ENCODE peak calls at places on chromosomes 6 and 20, in seven cellular contexts. One of them, this sample, is unnamed.

GRCh38 chr6:7389162-7389450 is 436 bp downstream of the CAGE1 start:
- DNase-seq in B cell: no peak
- DNase-seq in CD4-positive, alpha-beta T cell: no peak
- DNase-seq in spleen: no peak
- DNase-seq in omental fat pad: peak; percentile 56
- DNase-seq in MCF 10A: peak; percentile 85
- DNase-seq in GM13976: no peak
- DNase-seq in this sample: no peak

GRCh38 chr6:34953084-34954025 is 64.3 kb downstream of the ANKS1A start:
- DNase-seq in omental fat pad: no peak
- DNase-seq in CD4-positive, alpha-beta T cell: no peak
- DNase-seq in B cell: no peak
- DNase-seq in GM13976: no peak
- DNase-seq in MCF 10A: peak; percentile 62
- DNase-seq in spleen: no peak
- DNase-seq in this sample: no peak

GRCh38 chr6:41462980-41463930 is 82.9 kb upstream of the FOXP4 start:
- DNase-seq in B cell: peak; percentile 58
- DNase-seq in GM13976: peak; percentile 81
- DNase-seq in omental fat pad: peak; percentile 43
- DNase-seq in CD4-positive, alpha-beta T cell: no peak
- DNase-seq in MCF 10A: peak; percentile 68
- DNase-seq in spleen: no peak
- DNase-seq in this sample: no peak

GRCh38 chr6:141483561-141484061 is 649.1 kb upstream of the GJE1 start:
- DNase-seq in spleen: no peak
- DNase-seq in GM13976: peak; percentile 40
- DNase-seq in CD4-positive, alpha-beta T cell: peak; percentile 28
- DNase-seq in omental fat pad: no peak
- DNase-seq in MCF 10A: peak; percentile 73
- DNase-seq in B cell: peak; percentile 78
- DNase-seq in this sample: no peak

GRCh38 chr6:136520520-136520919 is 29.7 kb downstream of the MAP7 start:
- DNase-seq in omental fat pad: no peak
- DNase-seq in MCF 10A: no peak
- DNase-seq in spleen: no peak
- DNase-seq in CD4-positive, alpha-beta T cell: no peak
- DNase-seq in B cell: no peak
- DNase-seq in GM13976: no peak
- DNase-seq in this sample: no peak

GRCh38 chr6:149907317-149907716 is 9.4 kb upstream of the RAET1E start:
- DNase-seq in spleen: no peak
- DNase-seq in B cell: no peak
- DNase-seq in MCF 10A: no peak
- DNase-seq in GM13976: no peak
- DNase-seq in omental fat pad: no peak
- DNase-seq in CD4-positive, alpha-beta T cell: no peak
- DNase-seq in this sample: no peak

GRCh38 chr20:21183722-21184121 is 57.8 kb downstream of the KIZ start:
- DNase-seq in B cell: no peak
- DNase-seq in GM13976: no peak
- DNase-seq in omental fat pad: no peak
- DNase-seq in spleen: no peak
- DNase-seq in CD4-positive, alpha-beta T cell: no peak
- DNase-seq in MCF 10A: peak; percentile 29
- DNase-seq in this sample: no peak

GRCh38 chr6:99344289-99344688 is 5.2 kb downstream of the FAXC start:
- DNase-seq in omental fat pad: no peak
- DNase-seq in CD4-positive, alpha-beta T cell: no peak
- DNase-seq in MCF 10A: no peak
- DNase-seq in GM13976: no peak
- DNase-seq in spleen: no peak
- DNase-seq in B cell: no peak
- DNase-seq in this sample: no peak

GRCh38 chr6:165049362-165049761 is 260.0 kb downstream of the C6orf118 start:
- DNase-seq in CD4-positive, alpha-beta T cell: no peak
- DNase-seq in spleen: no peak
- DNase-seq in GM13976: no peak
- DNase-seq in omental fat pad: no peak
- DNase-seq in B cell: peak; percentile 2
- DNase-seq in MCF 10A: peak; percentile 48
- DNase-seq in this sample: no peak

GRCh38 chr20:56566621-56567020 is 33.6 kb downstream of the FAM209B start:
- DNase-seq in CD4-positive, alpha-beta T cell: no peak
- DNase-seq in GM13976: no peak
- DNase-seq in MCF 10A: no peak
- DNase-seq in spleen: no peak
- DNase-seq in B cell: no peak
- DNase-seq in omental fat pad: no peak
- DNase-seq in this sample: no peak

DNA sequence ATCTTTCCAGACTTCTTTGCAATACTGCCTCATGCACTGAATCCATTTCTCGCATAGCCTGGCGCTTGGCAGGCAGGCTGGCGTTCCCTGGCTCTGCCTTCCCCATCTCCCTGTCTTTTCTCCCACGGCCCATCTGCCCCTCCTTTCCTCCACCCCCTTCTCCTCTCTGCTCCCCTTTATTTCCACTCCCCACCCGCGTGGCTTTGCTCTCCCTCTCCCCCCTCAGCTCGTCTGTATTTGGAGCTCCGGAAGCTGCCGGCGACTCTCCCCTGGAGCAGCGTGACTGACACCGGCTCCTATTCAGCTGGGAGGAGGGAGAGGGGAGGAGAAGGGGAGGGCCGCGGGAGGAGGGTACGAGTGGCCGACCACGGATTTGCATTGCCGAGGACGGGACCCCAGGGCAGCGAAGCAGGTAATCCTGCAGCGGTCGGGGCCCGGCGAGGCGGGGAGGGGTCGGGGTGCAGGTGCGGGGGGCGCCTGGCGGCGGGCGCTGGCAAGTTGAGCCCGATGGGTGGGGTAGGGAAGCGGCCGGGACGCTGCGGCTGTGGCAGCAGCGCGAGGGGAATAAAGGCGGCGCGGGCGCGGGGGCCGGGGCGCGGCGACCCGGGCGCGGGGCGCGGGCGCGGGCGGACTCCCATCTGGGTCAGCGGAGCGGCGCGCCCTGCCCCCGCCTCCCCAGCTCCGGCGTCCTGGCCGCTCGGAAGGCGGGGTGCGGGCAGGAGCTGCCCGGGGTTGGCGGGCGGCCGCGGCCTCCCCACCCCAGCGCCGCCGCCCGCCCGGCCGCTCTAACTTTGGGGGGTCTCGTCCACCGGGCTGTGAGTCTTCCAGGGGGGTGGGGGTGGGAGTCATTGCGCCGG is at the start of gene CAP2:
- DNase-seq in B cell: no peak
- DNase-seq in spleen: no peak
- DNase-seq in MCF 10A: peak; percentile 68
- DNase-seq in GM13976: no peak
- DNase-seq in omental fat pad: peak; percentile 25
- DNase-seq in CD4-positive, alpha-beta T cell: no peak
- DNase-seq in this sample: no peak
- TF ChIP-seq CTCF in B cell: no peak
- TF ChIP-seq CTCF in spleen: no peak
- TF ChIP-seq CTCF in MCF 10A: no peak
- TF ChIP-seq CTCF in GM13976: no peak
- TF ChIP-seq CTCF in omental fat pad: no peak
- TF ChIP-seq CTCF in CD4-positive, alpha-beta T cell: no peak
- TF ChIP-seq CTCF in this sample: no peak

DNA sequence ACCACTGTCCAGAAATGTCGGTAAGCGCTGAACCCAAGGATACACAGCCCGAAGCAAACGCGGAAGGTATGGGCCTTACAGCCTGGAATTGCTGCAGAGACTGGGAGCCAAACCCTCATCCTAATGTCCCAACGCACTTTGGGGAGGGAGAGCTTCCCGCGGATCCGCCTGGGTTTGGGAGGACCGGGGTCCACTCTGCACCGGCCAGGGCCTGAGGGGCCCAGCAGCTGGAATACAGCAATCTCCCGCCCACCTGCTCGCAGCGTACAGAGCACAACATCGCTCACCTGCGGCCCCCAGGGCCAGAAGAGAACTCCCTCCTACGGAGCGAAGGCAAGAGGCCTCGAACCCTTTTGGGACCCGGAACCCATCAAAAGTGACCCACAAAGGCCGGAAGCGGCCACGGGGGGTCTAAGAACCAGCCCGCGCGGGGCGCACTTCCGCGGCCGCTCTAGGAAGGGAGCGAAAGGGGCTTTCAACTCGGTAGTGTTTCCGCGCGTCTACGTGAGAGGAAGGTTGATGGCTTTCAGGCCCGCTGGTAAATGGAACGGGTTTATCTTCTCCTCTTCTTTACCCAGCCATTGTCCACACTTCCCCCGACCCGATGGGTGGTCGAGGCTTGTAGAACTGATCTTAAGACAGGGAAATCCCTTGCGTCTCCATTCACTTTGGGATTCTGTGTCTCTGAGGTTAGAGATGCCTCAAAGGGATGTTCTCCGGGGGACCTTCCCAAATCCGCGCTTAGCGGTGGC is at the start of gene ZSCAN12:
- DNase-seq in CD4-positive, alpha-beta T cell: peak; percentile 76
- DNase-seq in GM13976: peak; percentile 86
- DNase-seq in B cell: peak; percentile 92
- DNase-seq in spleen: peak; percentile 95
- DNase-seq in MCF 10A: peak; percentile 78
- DNase-seq in omental fat pad: peak; percentile 37
- DNase-seq in this sample: peak; percentile 73
- TF ChIP-seq CTCF in CD4-positive, alpha-beta T cell: peak; percentile 70
- TF ChIP-seq CTCF in GM13976: peak; percentile 57
- TF ChIP-seq CTCF in B cell: peak; percentile 78
- TF ChIP-seq CTCF in spleen: peak; percentile 57
- TF ChIP-seq CTCF in MCF 10A: no peak
- TF ChIP-seq CTCF in omental fat pad: no peak
- TF ChIP-seq CTCF in this sample: peak; percentile 56

GRCh38 chr6:14119764-14120163 is 2.2 kb downstream of the CD83 start:
- DNase-seq in B cell: peak; percentile 59
- DNase-seq in CD4-positive, alpha-beta T cell: no peak
- DNase-seq in spleen: no peak
- DNase-seq in omental fat pad: no peak
- DNase-seq in MCF 10A: no peak
- DNase-seq in GM13976: no peak
- DNase-seq in this sample: no peak

GRCh38 chr6:14120556-14120955 is 3.0 kb downstream of the CD83 start:
- DNase-seq in spleen: no peak
- DNase-seq in CD4-positive, alpha-beta T cell: no peak
- DNase-seq in B cell: peak; percentile 53
- DNase-seq in MCF 10A: no peak
- DNase-seq in GM13976: no peak
- DNase-seq in omental fat pad: no peak
- DNase-seq in this sample: no peak

GRCh38 chr6:14118091-14118439 is 493 bp downstream of the CD83 start:
- DNase-seq in CD4-positive, alpha-beta T cell: no peak
- DNase-seq in omental fat pad: no peak
- DNase-seq in GM13976: no peak
- DNase-seq in B cell: no peak
- DNase-seq in spleen: no peak
- DNase-seq in MCF 10A: no peak
- DNase-seq in this sample: no peak

GRCh38 chr6:14118444-14118843 is 872 bp downstream of the CD83 start:
- DNase-seq in B cell: peak; percentile 48
- DNase-seq in CD4-positive, alpha-beta T cell: no peak
- DNase-seq in MCF 10A: no peak
- DNase-seq in omental fat pad: no peak
- DNase-seq in GM13976: no peak
- DNase-seq in spleen: no peak
- DNase-seq in this sample: no peak

DNA sequence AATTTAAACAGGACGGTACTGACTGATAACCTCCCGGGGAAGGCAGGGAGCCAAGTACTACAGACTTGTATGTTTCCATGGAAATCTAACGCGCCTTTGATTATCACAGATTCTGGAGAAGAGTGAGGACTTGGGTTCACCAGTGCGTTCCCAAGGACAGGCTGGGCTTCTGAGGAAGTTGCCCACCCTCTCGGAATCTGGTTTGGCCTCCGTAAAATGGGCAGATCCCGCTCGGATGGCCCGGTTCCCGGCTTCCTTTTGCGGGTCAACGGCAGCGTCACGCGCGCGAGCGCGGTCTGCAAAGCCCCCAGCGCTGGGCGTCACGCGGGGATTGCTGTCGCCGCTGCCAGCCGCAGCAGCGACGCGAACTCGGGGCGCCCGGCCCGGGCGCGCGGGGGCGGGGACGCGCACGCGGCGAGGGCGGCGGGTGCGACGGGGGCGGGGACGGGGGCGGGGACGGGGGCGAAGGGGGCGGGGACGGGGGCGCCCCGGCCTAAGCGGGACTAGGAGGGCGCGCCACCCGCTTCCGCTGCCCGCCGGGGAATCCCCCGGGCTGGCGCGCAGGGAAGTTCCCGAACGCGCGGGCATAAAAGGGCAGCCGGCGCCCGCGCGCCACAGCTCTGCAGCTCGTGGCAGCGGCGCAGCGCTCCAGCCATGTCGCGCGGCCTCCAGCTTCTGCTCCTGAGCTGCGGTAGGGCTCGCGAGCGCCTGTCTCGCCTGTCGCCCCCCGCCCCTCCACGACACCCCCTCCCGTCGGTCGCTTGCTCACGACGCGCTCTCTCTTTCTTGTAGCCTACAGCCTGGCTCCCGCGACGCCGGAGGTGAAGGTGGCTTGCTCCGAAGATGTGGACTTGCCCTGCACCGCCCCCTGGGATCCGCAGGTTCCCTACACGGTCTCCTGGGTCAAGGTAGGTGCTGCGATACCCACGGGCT is at the start of gene CD83:
- DNase-seq in spleen: peak; percentile 96
- DNase-seq in B cell: peak; percentile 99
- DNase-seq in omental fat pad: no peak
- DNase-seq in CD4-positive, alpha-beta T cell: peak; percentile 76
- DNase-seq in MCF 10A: peak; percentile 60
- DNase-seq in GM13976: peak; percentile 93
- DNase-seq in this sample: peak; percentile 81
- TF ChIP-seq CTCF in spleen: no peak
- TF ChIP-seq CTCF in B cell: no peak
- TF ChIP-seq CTCF in omental fat pad: no peak
- TF ChIP-seq CTCF in CD4-positive, alpha-beta T cell: no peak
- TF ChIP-seq CTCF in MCF 10A: peak; percentile 12
- TF ChIP-seq CTCF in GM13976: peak; percentile 18
- TF ChIP-seq CTCF in this sample: no peak

GRCh38 chr6:133242761-133243590 is 1.8 kb downstream of the EYA4 start:
- DNase-seq in omental fat pad: no peak
- DNase-seq in CD4-positive, alpha-beta T cell: no peak
- DNase-seq in GM13976: no peak
- DNase-seq in spleen: no peak
- DNase-seq in MCF 10A: no peak
- DNase-seq in B cell: no peak
- DNase-seq in this sample: no peak

GRCh38 chr6:133241901-133242760 is 974 bp downstream of the EYA4 start:
- DNase-seq in B cell: no peak
- DNase-seq in omental fat pad: no peak
- DNase-seq in CD4-positive, alpha-beta T cell: no peak
- DNase-seq in MCF 10A: no peak
- DNase-seq in GM13976: peak; percentile 22
- DNase-seq in spleen: peak; percentile 68
- DNase-seq in this sample: no peak

GRCh38 chr6:133241088-133241900 is at the start of gene EYA4:
- DNase-seq in omental fat pad: no peak
- DNase-seq in B cell: no peak
- DNase-seq in MCF 10A: no peak
- DNase-seq in CD4-positive, alpha-beta T cell: no peak
- DNase-seq in GM13976: peak; percentile 23
- DNase-seq in spleen: peak; percentile 56
- DNase-seq in this sample: no peak

GRCh38 chr6:133243723-133244122 is 2.6 kb downstream of the EYA4 start:
- DNase-seq in GM13976: no peak
- DNase-seq in B cell: no peak
- DNase-seq in spleen: no peak
- DNase-seq in omental fat pad: no peak
- DNase-seq in CD4-positive, alpha-beta T cell: no peak
- DNase-seq in MCF 10A: no peak
- DNase-seq in this sample: no peak

GRCh38 chr6:133240511-133241087 is 558 bp upstream of the EYA4 start:
- DNase-seq in GM13976: peak; percentile 14
- DNase-seq in MCF 10A: no peak
- DNase-seq in omental fat pad: no peak
- DNase-seq in spleen: no peak
- DNase-seq in B cell: no peak
- DNase-seq in CD4-positive, alpha-beta T cell: no peak
- DNase-seq in this sample: no peak
- TF ChIP-seq CTCF in GM13976: no peak
- TF ChIP-seq CTCF in MCF 10A: no peak
- TF ChIP-seq CTCF in omental fat pad: no peak
- TF ChIP-seq CTCF in spleen: no peak
- TF ChIP-seq CTCF in B cell: no peak
- TF ChIP-seq CTCF in CD4-positive, alpha-beta T cell: no peak
- TF ChIP-seq CTCF in this sample: no peak